ENCODE peak calls at places on chromosomes 6 and 20, in six cellular contexts. I is tibial artery; V is PC-3; Y is CD8-positive, alpha-beta T cell; A is lung; T is kidney. X is an unnamed sample.

GRCh38 chr6:133632906-133633305 is 256.0 kb upstream of the TCF21 start:
- DNase-seq in Y (no peak), T (no peak), I (no peak), V (no peak), A (no peak), X (no peak)

GRCh38 chr20:18477821-18478220 is 10.6 kb downstream of the POLR3F start:
- DNase-seq in T (no peak), A (no peak), V (no peak), I (no peak), Y (no peak), X (no peak)

GRCh38 chr6:81995548-81996289 is 243.2 kb upstream of the TENT5A start:
- DNase-seq in I (no peak), Y (no peak), A (no peak), T (no peak), V (peak; percentile 72), X (no peak)

GRCh38 chr6:6466967-6467761 is 121.4 kb upstream of the LY86 start:
- DNase-seq in T (no peak), Y (no peak), V (peak; percentile 76), I (no peak), A (no peak), X (peak; percentile 92)

GRCh38 chr6:108921547-108922331 is 73.5 kb downstream of the ARMC2 start:
- DNase-seq in Y (no peak), I (peak; percentile 41), A (no peak), T (no peak), V (no peak), X (no peak)

GRCh38 chr6:109958626-109959025 is 19.5 kb upstream of the GPR6 start:
- DNase-seq in T (no peak), V (no peak), A (no peak), Y (no peak), I (no peak), X (no peak)

GRCh38 chr6:26240157-26240980 is 124.6 kb upstream of the BTN3A2 start:
- DNase-seq in V (no peak), T (peak; percentile 79), Y (peak; percentile 67), I (peak; percentile 64), A (peak; percentile 59), X (no peak)

GRCh38 chr6:52152692-52153091 is 33.5 kb upstream of the IL17A start:
- DNase-seq in V (no peak), I (no peak), A (no peak), Y (no peak), T (no peak), X (no peak)

DNA sequence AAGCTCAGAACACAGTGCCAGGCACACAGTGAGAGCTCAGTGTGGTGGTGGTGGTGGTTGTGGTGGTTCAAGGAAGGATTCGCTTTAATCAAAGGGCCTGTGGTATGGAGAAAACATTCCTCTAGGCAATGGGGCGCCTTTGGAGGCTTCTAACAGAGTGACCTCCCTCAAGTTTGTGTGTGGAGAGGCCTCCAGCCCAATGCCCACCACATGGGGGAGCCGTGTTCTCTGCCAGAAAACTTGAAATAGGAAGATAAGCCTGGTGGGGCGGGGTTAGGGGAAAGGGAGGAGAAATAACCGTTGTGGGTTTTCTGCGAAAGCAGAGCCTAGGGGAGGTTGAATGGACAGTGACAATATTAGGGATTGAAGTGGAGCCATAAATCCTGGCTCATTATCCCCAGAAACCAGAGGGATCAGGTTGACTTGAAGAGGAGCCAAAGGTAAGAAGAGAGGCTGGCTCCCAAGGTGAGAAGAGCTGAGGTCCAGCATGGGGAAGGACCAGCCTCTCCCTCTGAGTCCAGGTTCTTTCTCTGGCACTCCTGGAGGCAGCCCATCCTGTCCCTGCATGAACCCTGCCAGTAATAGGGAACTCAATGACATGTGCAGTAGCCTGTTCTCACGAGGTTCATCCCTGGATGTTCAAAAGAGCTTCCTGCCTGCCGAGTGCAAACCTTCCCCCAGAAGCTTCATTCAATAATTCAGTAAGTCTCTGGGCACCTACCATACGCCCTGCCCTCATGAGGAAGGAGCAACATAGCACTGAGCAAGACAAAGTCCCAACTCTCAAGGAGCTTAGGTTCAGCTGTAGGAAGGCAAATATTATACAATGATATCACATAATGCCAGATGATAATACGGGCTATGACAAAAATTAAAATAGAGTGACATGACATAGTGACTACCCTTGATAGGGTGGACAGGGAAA is 51.4 kb downstream of the TGM2 start:
- DNase-seq in A (peak; percentile 36), Y (no peak), V (peak; percentile 40), I (no peak), T (no peak), X (peak; percentile 86)
- TF ChIP-seq CTCF in A (peak; percentile 24), Y (no peak), V (peak; percentile 60), I (no peak), T (peak; percentile 41), X (peak; percentile 83)

GRCh38 chr20:1813674-1814635 is 81.3 kb upstream of the SIRPA start:
- DNase-seq in V (no peak), T (no peak), Y (no peak), A (no peak), I (no peak), X (no peak)
- H3K4me1 ChIP-seq in V (peaks cover 67% of the 10 kb centered on the region), T (peaks cover 10% of the 10 kb centered on the region), Y (peaks cover 26% of the 10 kb centered on the region), A (peaks cover 19% of the 10 kb centered on the region), I (peaks cover 87% of the 10 kb centered on the region), X (peaks cover 63% of the 10 kb centered on the region)

GRCh38 chr20:60752741-60753420 is 499.2 kb upstream of the CDH4 start:
- DNase-seq in A (no peak), V (no peak), T (no peak), Y (no peak), I (no peak), X (no peak)

GRCh38 chr20:60751826-60752225 is 500.2 kb upstream of the CDH4 start:
- DNase-seq in Y (no peak), T (no peak), V (no peak), I (no peak), A (no peak), X (no peak)

GRCh38 chr20:60750909-60751308 is 501.2 kb upstream of the CDH4 start:
- DNase-seq in I (no peak), Y (no peak), V (no peak), A (no peak), T (no peak), X (no peak)

GRCh38 chr20:60749804-60750602 is 502.1 kb upstream of the CDH4 start:
- DNase-seq in V (no peak), A (no peak), Y (no peak), I (no peak), T (no peak), X (no peak)

DNA sequence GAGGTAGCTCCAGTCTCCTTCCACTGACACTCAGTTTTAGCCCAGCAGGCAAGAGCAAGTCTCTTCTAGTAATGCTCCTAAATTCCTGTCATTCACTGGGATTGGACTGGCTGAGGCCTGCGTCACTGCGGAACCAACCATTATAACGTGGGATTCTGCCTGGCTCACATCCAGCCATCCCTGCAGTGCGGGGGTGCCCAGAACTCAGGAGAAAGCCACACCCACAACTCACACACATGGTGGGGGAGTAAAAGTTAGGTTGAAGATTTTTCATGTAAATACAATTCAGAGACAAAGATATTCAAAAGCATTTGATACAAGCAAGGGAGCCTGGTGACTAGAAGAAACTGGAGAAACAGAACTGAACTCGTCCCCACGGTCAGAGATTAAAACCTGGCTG is 504.0 kb upstream of the CDH4 start:
- DNase-seq in A (no peak), I (no peak), Y (no peak), V (no peak), T (no peak), X (no peak)
- H3K9me3 ChIP-seq in A (no peaks in the 10 kb centered on the region), I (no peaks in the 10 kb centered on the region), Y (no peaks in the 10 kb centered on the region), V (peaks cover 16% of the 10 kb centered on the region), T (peaks cover under 1% of the 10 kb centered on the region), X (no peaks in the 10 kb centered on the region)

GRCh38 chr6:68978411-68978810 is 343.3 kb downstream of the ADGRB3 start:
- DNase-seq in V (no peak), I (no peak), A (no peak), Y (no peak), T (no peak), X (no peak)

GRCh38 chr6:68976260-68976659 is 341.2 kb downstream of the ADGRB3 start:
- DNase-seq in I (no peak), A (no peak), Y (no peak), V (peak; percentile 17), T (no peak), X (no peak)

GRCh38 chr6:68975064-68975463 is 340.0 kb downstream of the ADGRB3 start:
- DNase-seq in Y (no peak), I (no peak), A (no peak), T (no peak), V (no peak), X (no peak)
- TF ChIP-seq CTCF in Y (no peak), I (no peak), A (no peak), T (peak; percentile 18), V (no peak), X (no peak)

GRCh38 chr20:57768519-57768918 is 58.7 kb upstream of the PMEPA1 start:
- DNase-seq in Y (no peak), A (no peak), V (no peak), T (no peak), I (no peak), X (peak; percentile 20)

GRCh38 chr20:57772349-57772964 is 62.6 kb upstream of the PMEPA1 start:
- DNase-seq in A (no peak), I (peak; percentile 20), V (peak; percentile 99), Y (peak; percentile 11), T (no peak), X (peak; percentile 95)

GRCh38 chr20:57770852-57771746 is 61.3 kb upstream of the PMEPA1 start:
- DNase-seq in A (no peak), Y (no peak), V (no peak), I (peak; percentile 17), T (no peak), X (peak; percentile 76)

GRCh38 chr20:57767456-57767855 is 57.6 kb upstream of the PMEPA1 start:
- DNase-seq in Y (no peak), V (no peak), T (no peak), I (no peak), A (no peak), X (no peak)

DNA sequence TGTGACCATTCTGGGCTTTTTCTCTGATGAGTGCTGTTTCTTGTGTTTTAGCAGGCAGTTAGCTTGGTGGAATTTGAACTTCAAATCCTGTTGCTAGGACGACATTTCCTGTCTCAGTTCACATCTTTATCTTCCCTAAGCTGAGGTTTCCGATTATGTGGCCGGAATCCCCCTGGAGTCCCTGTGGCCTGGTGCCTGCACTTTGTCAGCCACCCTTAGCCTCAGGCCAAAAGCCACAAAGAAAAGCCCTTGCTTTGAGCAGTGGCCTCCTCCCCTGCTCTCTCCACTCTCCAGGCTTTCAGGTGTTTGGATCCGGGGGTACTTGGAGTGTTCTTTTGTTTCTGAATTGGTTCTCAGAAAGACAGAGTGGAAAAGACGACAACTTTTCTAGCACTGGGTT is 59.9 kb upstream of the PMEPA1 start:
- DNase-seq in T (no peak), V (no peak), Y (no peak), I (peak; percentile 1), A (no peak), X (peak; percentile 57)
- H3K4me1 ChIP-seq in T (no peaks in the 10 kb centered on the region), V (peaks cover 24% of the 10 kb centered on the region), Y (no peaks in the 10 kb centered on the region), I (peaks cover 11% of the 10 kb centered on the region), A (peaks cover 4% of the 10 kb centered on the region), X (peaks cover 13% of the 10 kb centered on the region)

DNA sequence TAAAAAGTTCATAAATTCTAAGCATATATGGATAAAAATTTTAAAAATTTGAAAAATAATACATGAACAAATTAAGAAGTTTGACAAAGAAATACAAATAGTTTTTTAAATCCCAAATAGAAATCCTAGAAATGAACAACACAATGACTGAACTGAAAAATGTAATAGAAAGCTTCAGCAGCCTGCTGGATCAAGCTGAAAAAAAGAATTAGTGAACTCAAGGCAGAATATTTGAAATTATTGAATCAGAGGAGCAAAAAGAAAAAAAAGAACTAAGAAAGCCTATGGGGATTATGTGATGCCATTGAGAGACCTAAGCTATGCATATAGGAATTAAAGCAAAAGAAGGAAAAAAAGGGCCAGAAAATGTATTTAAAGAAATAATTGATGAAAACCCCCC is 39.9 kb upstream of the TFB1M start:
- DNase-seq in T (no peak), A (no peak), Y (no peak), I (no peak), V (no peak), X (no peak)
- H3K9me3 ChIP-seq in T (peaks cover 3% of the 10 kb centered on the region), A (no peaks in the 10 kb centered on the region), Y (no peaks in the 10 kb centered on the region), I (peaks cover 12% of the 10 kb centered on the region), V (peaks cover 17% of the 10 kb centered on the region), X (peaks cover 7% of the 10 kb centered on the region)

X was measured in RWPE2.